ENCODE peak calls at places on chromosomes 16 and 17, in five cellular contexts. D is left colon; R is GM04504; K is activated CD4-positive, CD25-positive, alpha-beta regulatory T cell treated with anti-CD3 and anti-CD28 coated beads, Interleukin-2, amount 50 U/mL, for 16 hours; E is IMR-90. F is an unnamed sample.

GRCh38 chr16:69157189-69157588 is 24.7 kb downstream of the UTP4 start:
- DNase-seq in D (no peak), R (no peak), K (no peak), E (no peak), F (no peak)

GRCh38 chr16:23874613-23875294 is 39.0 kb downstream of the PRKCB start:
- DNase-seq in D (no peak), R (no peak), K (no peak), E (no peak), F (no peak)

GRCh38 chr17:81926451-81927144 is 937 bp downstream of the MAFG start:
- DNase-seq in D (peak), R (peak), K (peak), E (peak), F (no peak)

GRCh38 chr16:282491-282890 is 473 bp upstream of the PDIA2 start:
- DNase-seq in D (no peak), R (no peak), K (no peak), E (no peak), F (no peak)

GRCh38 chr17:20300399-20301037 is 166.8 kb downstream of the LGALS9B start:
- DNase-seq in D (no peak), R (peak), K (no peak), E (peak), F (no peak)

GRCh38 chr16:19396555-19397011 is 21.1 kb upstream of the TMC5 start:
- DNase-seq in D (peak), R (no peak), K (no peak), E (no peak), F (no peak)

GRCh38 chr17:48728232-48729231 is at the start of gene HOXB13:
- DNase-seq in D (peak), R (peak), K (no peak), E (peak), F (no peak)

GRCh38 chr16:47958726-47959125 is 197.1 kb downstream of the ABCC12 start:
- DNase-seq in D (no peak), R (no peak), K (no peak), E (no peak), F (no peak)

GRCh38 chr17:1029196-1029911 is 32.4 kb downstream of the TIMM22 start:
- DNase-seq in D (no peak), R (peak), K (no peak), E (peak), F (no peak)

GRCh38 chr16:5838725-5839124 is 741.1 kb upstream of the EEF2KMT start:
- DNase-seq in D (no peak), R (no peak), K (no peak), E (no peak), F (no peak)

GRCh38 chr16:30585022-30585399 is 486 bp downstream of the ZNF785 start:
- DNase-seq in D (no peak), R (no peak), K (no peak), E (no peak), F (no peak)

GRCh38 chr16:50309527-50310307 is 43.4 kb downstream of the ADCY7 start:
- DNase-seq in D (no peak), R (no peak), K (no peak), E (no peak), F (no peak)

GRCh38 chr16:11636172-11636721 is 32.0 kb upstream of the SNN start:
- DNase-seq in D (no peak), R (no peak), K (no peak), E (no peak), F (no peak)

GRCh38 chr16:3501783-3502400 is 1.1 kb downstream of the CLUAP1 start:
- DNase-seq in D (no peak), R (no peak), K (no peak), E (no peak), F (no peak)

GRCh38 chr16:78748471-78748929 is 649.0 kb downstream of the WWOX start:
- DNase-seq in D (no peak), R (no peak), K (no peak), E (no peak), F (no peak)

GRCh38 chr17:79331492-79331891 is 256.9 kb downstream of the ENGASE start:
- DNase-seq in D (no peak), R (no peak), K (no peak), E (no peak), F (no peak)

GRCh38 chr17:57624390-57624789 is 120.7 kb downstream of the CCDC182 start:
- DNase-seq in D (no peak), R (no peak), K (no peak), E (no peak), F (no peak)

F was measured in central memory CD8-positive, alpha-beta T cell.